ENCODE peak calls at places on chromosomes 7 and 10, in five cellular contexts. N, R, S, D and H are unnamed samples.

GRCh38 chr7:109963741-109964140 is 1127.2 kb upstream of the LRRN3 start:
- DNase-seq in R (no peak), S (no peak), N (no peak), D (peak), H (no peak)

GRCh38 chr7:80883188-80884025 is 35.4 kb downstream of the SEMA3C start:
- DNase-seq in D (peak), S (no peak), N (peak), R (no peak), H (no peak)

GRCh38 chr10:3709456-3709855 is 75.6 kb downstream of the KLF6 start:
- DNase-seq in R (no peak), S (no peak), D (no peak), N (no peak), H (no peak)

GRCh38 chr7:119957335-119957734 is 315.6 kb upstream of the KCND2 start:
- DNase-seq in S (no peak), R (no peak), N (no peak), D (no peak), H (no peak)

GRCh38 chr10:69801094-69801433 is 642 bp upstream of the COL13A1 start:
- DNase-seq in N (no peak), D (peak), R (peak), S (peak), H (peak)

GRCh38 chr7:145219461-145219860 is 383.6 kb upstream of the TPK1 start:
- DNase-seq in D (no peak), S (no peak), R (no peak), N (no peak), H (no peak)

GRCh38 chr7:43584200-43584586 is 1.3 kb downstream of the STK17A start:
- DNase-seq in N (no peak), R (no peak), S (peak), D (peak), H (no peak)

GRCh38 chr10:106076496-106076895 is 1088.0 kb downstream of the SORCS1 start:
- DNase-seq in S (no peak), R (no peak), N (no peak), D (no peak), H (no peak)

GRCh38 chr10:97515260-97515978 is 16.7 kb downstream of the UBTD1 start:
- DNase-seq in R (no peak), N (no peak), D (no peak), S (no peak), H (no peak)

GRCh38 chr7:151310578-151310977 is 31.0 kb upstream of the NUB1 start:
- DNase-seq in N (no peak), R (no peak), D (peak), S (no peak), H (no peak)

GRCh38 chr7:139116999-139117398 is 7.5 kb upstream of the ZC3HAV1 start:
- DNase-seq in S (no peak), N (no peak), R (no peak), D (peak), H (no peak)

GRCh38 chr7:139623518-139623917 is 100.0 kb downstream of the CLEC2L start:
- DNase-seq in R (no peak), D (no peak), S (no peak), N (no peak), H (no peak)

GRCh38 chr10:113382691-113383090 is 170.2 kb upstream of the HABP2 start:
- DNase-seq in R (no peak), D (no peak), N (no peak), S (no peak), H (no peak)

GRCh38 chr10:48811917-48812316 is 127.2 kb downstream of the WDFY4 start:
- DNase-seq in R (no peak), S (no peak), D (no peak), N (no peak), H (no peak)

GRCh38 chr10:8053446-8054242 is 844 bp upstream of the GATA3 start:
- DNase-seq in D (peak), S (peak), N (peak), R (peak), H (peak)

GRCh38 chr7:28855538-28856217 is 102.5 kb downstream of the TRIL start:
- DNase-seq in S (no peak), D (peak), N (peak), R (no peak), H (no peak)

GRCh38 chr10:104680467-104681401 is 39.6 kb downstream of the SORCS3 start:
- DNase-seq in S (no peak), R (peak), N (no peak), D (no peak), H (peak)

GRCh38 chr7:23928391-23928790 is 218.4 kb downstream of the STK31 start:
- DNase-seq in N (no peak), R (no peak), D (no peak), S (no peak), H (no peak)

GRCh38 chr7:103413407-103413806 is 32.6 kb downstream of the SLC26A5 start:
- DNase-seq in N (no peak), S (no peak), D (no peak), R (no peak), H (no peak)

GRCh38 chr7:16084370-16084769 is 337.0 kb downstream of the CRPPA start:
- DNase-seq in R (no peak), S (no peak), D (peak), N (no peak), H (no peak)

GRCh38 chr7:3916146-3916545 is 615.1 kb downstream of the SDK1 start:
- DNase-seq in D (peak), N (no peak), R (no peak), S (no peak), H (no peak)

GRCh38 chr7:71442492-71443196 is 310.7 kb downstream of the GALNT17 start:
- DNase-seq in D (no peak), N (no peak), R (no peak), S (peak), H (no peak)

GRCh38 chr7:32131091-32131490 is 60.9 kb upstream of the PDE1C start:
- DNase-seq in N (no peak), R (no peak), D (no peak), S (no peak), H (no peak)

GRCh38 chr10:85778074-85778473 is 588.5 kb downstream of the GRID1 start:
- DNase-seq in N (no peak), D (no peak), R (no peak), S (no peak), H (no peak)

GRCh38 chr7:137996386-137996851 is 5.5 kb downstream of the CREB3L2 start:
- DNase-seq in R (no peak), S (no peak), N (peak), D (no peak), H (no peak)

GRCh38 chr10:44881639-44882038 is 29.5 kb upstream of the TMEM72 start:
- DNase-seq in D (no peak), S (no peak), R (no peak), N (no peak), H (no peak)

GRCh38 chr10:74888947-74889661 is 62.7 kb downstream of the KAT6B start:
- DNase-seq in D (peak), S (no peak), N (no peak), R (no peak), H (no peak)
- TF ChIP-seq CTCF in D (peak), S (no peak), N (no peak), R (no peak), H (no peak)

GRCh38 chr10:122877264-122877663 is 2.1 kb downstream of the FAM24B start:
- DNase-seq in N (no peak), R (no peak), D (no peak), S (no peak), H (no peak)

GRCh38 chr10:122882798-122883197 is 3.4 kb upstream of the FAM24B start:
- DNase-seq in D (no peak), N (no peak), S (peak), R (no peak), H (no peak)

GRCh38 chr10:122878799-122879338 is 512 bp downstream of the FAM24B start:
- DNase-seq in S (peak), R (no peak), N (no peak), D (peak), H (no peak)

GRCh38 chr10:122876493-122876855 is 2.9 kb downstream of the FAM24B start:
- DNase-seq in S (no peak), D (no peak), R (no peak), N (no peak), H (no peak)

DNA sequence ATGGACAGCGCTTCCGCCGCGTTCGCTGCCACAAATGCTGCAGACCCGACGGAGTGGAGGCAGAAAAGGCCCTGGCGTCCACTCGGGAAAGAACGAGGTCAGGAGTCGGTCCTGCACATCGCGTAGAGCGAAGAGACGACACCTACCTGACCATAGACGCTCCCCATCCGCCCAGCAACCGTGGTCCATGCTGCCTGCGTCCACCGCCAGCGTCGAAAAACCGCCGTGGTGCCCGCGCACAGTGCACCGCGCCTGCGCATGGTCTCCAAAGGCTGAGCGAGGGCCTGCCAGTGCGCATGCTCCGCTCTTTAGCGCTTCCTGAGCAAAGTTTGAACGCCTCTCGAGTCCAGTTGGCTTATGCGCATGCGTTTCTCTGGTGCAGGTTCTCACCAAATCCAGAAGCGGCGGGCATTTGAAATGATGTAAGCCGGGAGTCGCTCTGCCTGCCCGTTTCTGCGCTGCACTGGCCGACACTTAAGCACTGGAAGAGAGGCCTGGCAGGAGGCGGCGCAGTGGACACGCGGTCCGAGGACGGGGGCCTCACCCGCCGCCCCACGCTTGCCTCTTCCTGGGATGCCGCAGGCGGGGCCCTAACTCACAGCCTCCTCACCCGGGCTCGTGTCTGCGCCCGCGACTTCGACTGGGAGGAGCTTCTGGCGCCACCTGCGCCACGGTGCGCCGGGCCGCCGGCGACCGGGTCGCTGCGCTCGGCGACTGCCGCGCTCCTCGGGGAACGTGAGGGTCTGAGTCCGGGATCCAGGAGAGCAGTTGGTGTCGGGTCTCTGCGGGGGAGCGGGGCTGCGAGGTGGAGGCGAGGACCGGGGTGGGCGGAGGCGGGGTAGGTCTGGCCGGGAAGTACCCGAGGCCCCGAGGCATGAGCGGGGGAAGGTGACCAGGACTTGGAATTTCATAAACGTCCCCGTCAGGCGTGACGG is at the start of gene FAM24B:
- DNase-seq in N (peak), S (peak), R (no peak), D (peak), H (peak)
- TF ChIP-seq CTCF in N (no peak), S (no peak), R (no peak), D (no peak), H (no peak)

GRCh38 chr7:39741942-39742623 is 118.7 kb downstream of the RALA start:
- DNase-seq in D (peak), N (no peak), S (peak), R (peak), H (peak)
- TF ChIP-seq CTCF in D (peak), N (peak), S (peak), R (peak), H (peak)

GRCh38 chr7:115851291-115851690 is 179.3 kb downstream of the TFEC start:
- DNase-seq in D (peak), R (no peak), N (peak), S (peak), H (no peak)
- TF ChIP-seq CTCF in D (peak), R (peak), N (peak), S (peak), H (peak)

DNA sequence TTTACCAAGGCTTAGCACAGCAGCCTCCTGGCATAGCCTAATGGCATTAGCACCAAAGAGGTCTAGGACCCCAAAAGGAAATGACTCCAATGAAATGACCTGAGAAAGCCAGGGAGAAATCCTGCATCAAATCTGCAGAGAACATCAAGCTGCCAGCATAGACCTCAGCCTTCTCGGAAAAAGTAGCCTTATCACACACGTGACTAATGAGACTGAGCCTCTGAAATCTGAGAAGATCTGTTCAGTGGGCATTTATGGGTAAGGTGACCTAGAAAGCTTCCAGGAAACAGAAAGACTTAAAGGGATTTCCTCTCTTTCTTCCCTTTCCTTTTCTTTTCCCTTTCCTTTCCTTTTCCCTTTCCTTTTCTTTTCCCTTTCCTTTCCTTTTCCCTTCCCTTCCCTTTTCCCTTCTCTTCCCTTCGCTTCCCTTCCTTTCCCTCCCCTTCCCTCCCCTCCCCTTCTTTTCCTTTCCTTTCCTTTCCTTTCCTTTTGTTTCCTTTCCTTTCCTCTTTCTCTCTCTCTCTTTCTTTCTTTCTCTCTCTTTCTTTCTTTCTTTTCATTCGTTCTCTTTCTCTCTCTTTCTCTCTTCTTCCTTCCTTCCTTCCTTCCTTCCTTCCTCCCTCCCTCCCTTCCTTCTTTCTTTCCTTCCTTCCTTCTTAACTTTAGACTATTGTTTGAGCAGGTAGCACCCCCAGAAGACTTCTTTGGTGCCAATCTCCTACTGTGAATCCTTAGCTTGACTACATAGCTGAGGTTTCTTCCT is 23.1 kb upstream of the PTTG1IP2 start:
- DNase-seq in R (no peak), D (no peak), N (no peak), S (no peak), H (no peak)
- TF ChIP-seq CTCF in R (no peak), D (no peak), N (no peak), S (no peak), H (no peak)

DNA sequence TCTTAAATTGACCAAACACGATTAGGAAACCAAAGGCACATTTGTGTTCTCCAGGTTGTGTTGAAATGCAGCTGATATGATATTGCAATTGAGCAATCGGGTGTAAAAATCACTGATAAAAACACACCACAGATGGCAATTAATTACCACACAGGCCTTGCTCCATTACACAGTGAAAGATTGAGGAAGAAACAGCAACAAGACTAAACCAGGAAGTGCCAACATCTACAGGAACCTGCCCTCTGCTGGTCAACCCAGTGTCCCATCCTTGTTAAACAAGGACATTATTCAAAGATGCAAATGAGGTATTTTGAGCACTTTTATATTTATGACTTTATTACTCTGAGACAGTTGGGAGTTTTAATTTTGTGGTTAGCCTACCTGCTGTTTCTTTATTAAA is 765.6 kb upstream of the GHITM start:
- DNase-seq in S (peak), N (no peak), D (no peak), R (no peak), H (peak)
- TF ChIP-seq CTCF in S (peak), N (peak), D (peak), R (peak), H (peak)

GRCh38 chr7:5396542-5396941 is 27.1 kb downstream of the TNRC18 start:
- DNase-seq in D (peak), R (no peak), S (peak), N (no peak), H (no peak)
- TF ChIP-seq CTCF in D (peak), R (no peak), S (peak), N (no peak), H (no peak)